ENCODE peak calls at places on chromosomes 5 and 9, in seven cellular contexts. W is activated CD4-positive, alpha-beta T cell treated with anti-CD3 and anti-CD28 coated beads, Interleukin-2, amount 50 U/mL, for 4 hours; V is stimulated activated CD4-positive, alpha-beta T cell treated with anti-CD3 and anti-CD28 coated beads, Interleukin-12 subunit alpha, Interleukin-12 subunit beta, amount 100 ng/mL, for 48 hours; A is posterior cingulate gyrus; I is effector memory CD4-positive, alpha-beta T cell; X is stromal cell of bone marrow; J is body of pancreas. K is an unnamed sample.

GRCh38 chr9:112029921-112030444 is 133.4 kb downstream of the UGCG start:
- DNase-seq in W (no peak), X (no peak), A (no peak), I (no peak), V (no peak), J (no peak), K (no peak)

GRCh38 chr5:154285661-154286408 is 95.3 kb downstream of the GALNT10 start:
- DNase-seq in A (no peak), W (no peak), J (no peak), X (no peak), V (no peak), I (no peak), K (no peak)

GRCh38 chr5:159424123-159424522 is 93.8 kb upstream of the IL12B start:
- DNase-seq in A (no peak), W (no peak), I (no peak), J (no peak), X (no peak), V (no peak), K (no peak)

GRCh38 chr9:31005086-31005665 is 1379.3 kb upstream of the ACO1 start:
- DNase-seq in X (no peak), J (no peak), V (no peak), W (no peak), A (peak; percentile 48), I (no peak), K (no peak)

GRCh38 chr9:134514503-134514902 is 127.1 kb upstream of the COL5A1 start:
- DNase-seq in A (peak; percentile 52), V (no peak), X (no peak), I (no peak), W (no peak), J (no peak), K (no peak)

GRCh38 chr5:72402381-72402890 is 82.3 kb downstream of the PTCD2 start:
- DNase-seq in X (no peak), V (no peak), J (no peak), I (no peak), W (no peak), A (no peak), K (no peak)

GRCh38 chr5:33981408-33982171 is 2.9 kb downstream of the SLC45A2 start:
- DNase-seq in W (no peak), A (no peak), V (no peak), J (no peak), I (no peak), X (no peak), K (no peak)

GRCh38 chr5:90488791-90489190 is 14.1 kb downstream of the POLR3G start:
- DNase-seq in W (no peak), X (no peak), A (no peak), I (no peak), V (no peak), J (no peak), K (no peak)